ENCODE peak calls at places on chromosome 1, in five cellular contexts. One of them, this sample, is unnamed.

GRCh38 chr1:58768971-58769808 is 14.7 kb downstream of the JUN start:
- DNase-seq in mesenchymal stem cell: peak; percentile 66
- DNase-seq in H9: peak; percentile 74
- DNase-seq in neuronal stem cell: peak; percentile 72
- DNase-seq in IMR-90: peak; percentile 63
- DNase-seq in this sample: peak; percentile 38

GRCh38 chr1:29052100-29052499 is 71.6 kb downstream of the TMEM200B start:
- DNase-seq in mesenchymal stem cell: no peak
- DNase-seq in H9: no peak
- DNase-seq in neuronal stem cell: no peak
- DNase-seq in IMR-90: no peak
- DNase-seq in this sample: no peak

GRCh38 chr1:82567308-82567707 is 766.6 kb downstream of the ADGRL2 start:
- DNase-seq in mesenchymal stem cell: no peak
- DNase-seq in H9: no peak
- DNase-seq in neuronal stem cell: no peak
- DNase-seq in IMR-90: no peak
- DNase-seq in this sample: no peak

GRCh38 chr1:202571719-202572339 is 138.4 kb downstream of the SYT2 start:
- DNase-seq in mesenchymal stem cell: peak; percentile 47
- DNase-seq in H9: no peak
- DNase-seq in neuronal stem cell: no peak
- DNase-seq in IMR-90: peak; percentile 59
- DNase-seq in this sample: peak; percentile 62

GRCh38 chr1:40899230-40899870 is 37.2 kb upstream of the CITED4 start:
- DNase-seq in mesenchymal stem cell: no peak
- DNase-seq in H9: peak; percentile 63
- DNase-seq in neuronal stem cell: no peak
- DNase-seq in IMR-90: no peak
- DNase-seq in this sample: peak; percentile 33

GRCh38 chr1:248622491-248623106 is 12.3 kb downstream of the OR2T11 start:
- DNase-seq in mesenchymal stem cell: no peak
- DNase-seq in H9: no peak
- DNase-seq in neuronal stem cell: no peak
- DNase-seq in IMR-90: peak; percentile 0
- DNase-seq in this sample: peak; percentile 64

GRCh38 chr1:36910281-36910725 is 124.0 kb downstream of the GRIK3 start:
- DNase-seq in mesenchymal stem cell: no peak
- DNase-seq in H9: no peak
- DNase-seq in neuronal stem cell: no peak
- DNase-seq in IMR-90: no peak
- DNase-seq in this sample: no peak

GRCh38 chr1:27569506-27570382 is 34.2 kb downstream of the AHDC1 start:
- DNase-seq in mesenchymal stem cell: no peak
- DNase-seq in H9: peak; percentile 57
- DNase-seq in neuronal stem cell: peak; percentile 72
- DNase-seq in IMR-90: no peak
- DNase-seq in this sample: peak; percentile 8

GRCh38 chr1:1205769-1206375 is 520 bp downstream of the TNFRSF18 start:
- DNase-seq in mesenchymal stem cell: no peak
- DNase-seq in H9: no peak
- DNase-seq in neuronal stem cell: no peak
- DNase-seq in IMR-90: no peak
- DNase-seq in this sample: no peak

GRCh38 chr1:6889875-6890480 is 104.7 kb downstream of the CAMTA1 start:
- DNase-seq in mesenchymal stem cell: peak; percentile 65
- DNase-seq in H9: no peak
- DNase-seq in neuronal stem cell: peak; percentile 20
- DNase-seq in IMR-90: peak; percentile 68
- DNase-seq in this sample: peak; percentile 67

GRCh38 chr1:111833334-111833733 is 77.6 kb downstream of the DDX20 start:
- DNase-seq in mesenchymal stem cell: no peak
- DNase-seq in H9: no peak
- DNase-seq in neuronal stem cell: peak; percentile 15
- DNase-seq in IMR-90: peak; percentile 13
- DNase-seq in this sample: peak; percentile 10

GRCh38 chr1:220914283-220915116 is 35.3 kb downstream of the HLX start:
- DNase-seq in mesenchymal stem cell: no peak
- DNase-seq in H9: no peak
- DNase-seq in neuronal stem cell: no peak
- DNase-seq in IMR-90: no peak
- DNase-seq in this sample: no peak

GRCh38 chr1:38733761-38734160 is 125.8 kb downstream of the RRAGC start:
- DNase-seq in mesenchymal stem cell: no peak
- DNase-seq in H9: no peak
- DNase-seq in neuronal stem cell: no peak
- DNase-seq in IMR-90: no peak
- DNase-seq in this sample: no peak

GRCh38 chr1:110916669-110917306 is 43.8 kb downstream of the CD53 start:
- DNase-seq in mesenchymal stem cell: peak; percentile 5
- DNase-seq in H9: no peak
- DNase-seq in neuronal stem cell: no peak
- DNase-seq in IMR-90: peak; percentile 19
- DNase-seq in this sample: peak; percentile 63

GRCh38 chr1:111334169-111334568 is 43.5 kb downstream of the CHIA start:
- DNase-seq in mesenchymal stem cell: peak; percentile 20
- DNase-seq in H9: peak; percentile 43
- DNase-seq in neuronal stem cell: no peak
- DNase-seq in IMR-90: peak; percentile 49
- DNase-seq in this sample: peak; percentile 58

GRCh38 chr1:24905355-24905978 is 24.6 kb downstream of the RUNX3 start:
- DNase-seq in mesenchymal stem cell: no peak
- DNase-seq in H9: peak; percentile 20
- DNase-seq in neuronal stem cell: no peak
- DNase-seq in IMR-90: no peak
- DNase-seq in this sample: no peak

GRCh38 chr1:153401461-153401860 is 10.6 kb upstream of the S100A8 start:
- DNase-seq in mesenchymal stem cell: no peak
- DNase-seq in H9: no peak
- DNase-seq in neuronal stem cell: no peak
- DNase-seq in IMR-90: no peak
- DNase-seq in this sample: no peak

GRCh38 chr1:198167436-198167934 is 10.7 kb downstream of the NEK7 start:
- DNase-seq in mesenchymal stem cell: peak; percentile 67
- DNase-seq in H9: no peak
- DNase-seq in neuronal stem cell: no peak
- DNase-seq in IMR-90: peak; percentile 51
- DNase-seq in this sample: no peak

GRCh38 chr1:113608371-113608770 is 150.9 kb downstream of the PHTF1 start:
- DNase-seq in mesenchymal stem cell: no peak
- DNase-seq in H9: no peak
- DNase-seq in neuronal stem cell: no peak
- DNase-seq in IMR-90: no peak
- DNase-seq in this sample: no peak

DNA sequence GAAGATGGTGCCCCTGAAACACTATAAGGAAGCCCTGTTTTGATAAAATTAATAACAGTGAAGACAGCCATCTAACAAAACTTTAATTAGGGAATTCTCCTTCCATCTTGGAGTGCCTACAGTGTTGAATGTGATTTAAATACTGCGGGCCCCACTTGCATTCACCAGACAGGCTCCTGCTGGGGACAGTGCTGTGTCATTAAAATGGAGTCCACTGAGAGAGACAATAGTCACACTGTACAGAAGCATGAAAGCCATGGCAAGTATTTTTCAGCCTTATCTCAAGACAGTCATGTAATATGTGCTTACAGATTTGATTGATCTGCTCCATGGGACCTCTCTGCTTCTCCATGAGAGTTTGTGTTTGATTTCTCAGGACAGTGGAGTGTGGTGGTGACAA is 29.7 kb upstream of the ZBTB18 start:
- DNase-seq in mesenchymal stem cell: no peak
- DNase-seq in H9: no peak
- DNase-seq in neuronal stem cell: no peak
- DNase-seq in IMR-90: no peak
- DNase-seq in this sample: peak; percentile 78
- H3K4ac ChIP-seq in mesenchymal stem cell: no peak overlapping the region
- H3K4ac ChIP-seq in H9: no peak overlapping the region
- H3K4ac ChIP-seq in neuronal stem cell: no peak overlapping the region
- H3K4ac ChIP-seq in IMR-90: no peak overlapping the region
- H3K4ac ChIP-seq in this sample: no peak overlapping the region

DNA sequence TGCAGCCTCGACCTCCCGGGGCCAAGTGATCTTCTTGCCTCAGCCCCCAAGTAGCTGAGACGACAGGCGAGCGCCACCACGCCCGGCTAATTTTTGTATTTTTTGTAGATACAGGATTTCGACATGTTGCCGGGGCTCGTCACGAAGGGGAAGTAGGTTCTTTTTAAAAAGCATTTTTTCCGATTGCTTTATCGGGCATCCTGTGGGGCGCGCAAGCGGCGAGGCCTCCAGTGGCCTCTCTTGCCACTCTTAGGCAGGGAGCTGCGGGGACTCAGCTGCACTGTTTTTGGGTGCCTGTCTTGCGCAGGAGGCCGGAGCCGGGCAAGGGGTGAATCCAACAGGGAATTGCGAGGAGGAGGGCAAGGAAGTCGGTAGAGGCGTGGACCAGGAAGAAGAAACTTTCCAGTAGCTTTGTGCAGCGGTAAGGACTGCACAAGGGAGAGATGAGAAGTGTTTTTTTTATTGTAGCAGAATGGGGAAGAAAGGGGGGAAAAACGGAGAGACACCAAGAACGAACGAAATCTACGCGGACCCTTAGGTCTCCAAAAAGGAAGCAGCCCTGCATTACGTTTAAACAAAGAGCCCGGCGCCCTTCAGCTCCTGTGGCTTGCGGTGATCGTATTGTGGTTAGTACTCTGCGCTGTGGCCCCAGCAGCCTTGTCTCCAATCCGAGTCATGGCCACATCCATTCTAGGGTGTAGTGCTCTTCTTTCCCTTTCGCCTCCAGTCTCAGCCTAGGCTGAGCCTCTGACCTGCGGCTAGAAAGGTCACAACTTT is 164.8 kb downstream of the PPIAL4G start:
- DNase-seq in mesenchymal stem cell: no peak
- DNase-seq in H9: no peak
- DNase-seq in neuronal stem cell: no peak
- DNase-seq in IMR-90: no peak
- DNase-seq in this sample: no peak
- H3K4ac ChIP-seq in mesenchymal stem cell: no peak overlapping the region
- H3K4ac ChIP-seq in H9: no peak overlapping the region
- H3K4ac ChIP-seq in neuronal stem cell: no peak overlapping the region
- H3K4ac ChIP-seq in IMR-90: no peak overlapping the region
- H3K4ac ChIP-seq in this sample: no peak overlapping the region

DNA sequence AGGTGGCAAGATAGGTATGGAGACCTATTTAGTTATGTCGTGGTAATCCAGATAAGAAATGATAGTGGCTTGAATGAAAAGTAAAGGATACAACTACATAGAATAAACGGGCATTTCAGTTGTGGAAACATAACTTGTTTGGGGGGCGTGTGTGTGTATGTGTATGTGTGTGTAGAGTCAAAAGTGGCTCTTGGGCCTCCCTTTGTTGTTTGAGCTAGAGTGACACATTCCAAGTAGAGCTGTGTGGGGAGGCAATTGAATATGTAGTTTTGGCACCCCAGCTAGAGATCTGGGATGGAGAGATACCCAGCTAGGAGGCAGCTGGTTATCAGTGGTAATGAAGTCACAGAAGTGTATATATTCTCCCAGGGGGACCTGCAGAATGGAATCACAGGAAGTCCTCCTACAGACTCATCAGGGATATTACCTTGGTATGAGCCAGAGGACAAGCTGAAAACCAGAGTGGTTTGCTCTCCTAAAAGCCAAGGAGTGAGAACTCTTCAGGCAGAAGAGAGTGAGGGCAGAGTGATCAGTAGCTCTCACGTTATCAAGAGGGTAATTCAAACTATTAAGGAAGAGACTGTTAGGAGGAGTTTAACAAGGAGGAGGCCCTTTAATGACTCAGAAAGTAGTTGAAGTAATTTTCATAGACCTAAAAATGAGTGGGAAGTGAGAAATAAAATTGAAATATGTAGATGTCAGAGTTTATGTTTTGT is 5.1 kb downstream of the CR1L start:
- DNase-seq in mesenchymal stem cell: no peak
- DNase-seq in H9: no peak
- DNase-seq in neuronal stem cell: no peak
- DNase-seq in IMR-90: no peak
- DNase-seq in this sample: no peak
- H3K4ac ChIP-seq in mesenchymal stem cell: no peak overlapping the region
- H3K4ac ChIP-seq in H9: no peak overlapping the region
- H3K4ac ChIP-seq in neuronal stem cell: no peak overlapping the region
- H3K4ac ChIP-seq in IMR-90: no peak overlapping the region
- H3K4ac ChIP-seq in this sample: no peak overlapping the region

DNA sequence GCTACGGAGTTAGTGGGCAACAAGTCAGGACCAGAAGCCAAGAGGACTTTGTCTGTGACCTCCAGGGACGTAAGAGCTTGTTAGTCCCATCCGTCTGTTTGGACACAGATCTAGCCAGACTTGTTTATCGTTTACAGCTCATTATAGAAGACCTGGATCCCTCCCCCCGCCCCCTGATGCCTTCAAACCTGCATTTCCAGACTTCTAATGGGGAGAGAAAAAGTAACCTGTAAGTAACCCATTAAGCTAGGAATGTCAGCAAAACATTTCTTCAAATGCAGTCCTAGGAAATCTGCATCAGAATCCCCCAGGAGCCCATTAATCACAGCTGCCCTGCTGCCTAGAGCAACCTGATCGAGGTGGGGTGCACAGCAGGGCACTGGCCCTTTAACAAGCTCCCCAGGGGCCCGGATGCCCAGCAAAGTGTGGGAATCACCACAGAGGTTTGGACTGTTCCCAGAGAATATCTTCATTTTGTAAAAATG is 1.4 kb upstream of the MAD2L2 start:
- DNase-seq in mesenchymal stem cell: no peak
- DNase-seq in H9: peak; percentile 83
- DNase-seq in neuronal stem cell: no peak
- DNase-seq in IMR-90: no peak
- DNase-seq in this sample: no peak
- H3K4ac ChIP-seq in mesenchymal stem cell: no peak overlapping the region
- H3K4ac ChIP-seq in H9: no peak overlapping the region
- H3K4ac ChIP-seq in neuronal stem cell: no peak overlapping the region
- H3K4ac ChIP-seq in IMR-90: no peak overlapping the region
- H3K4ac ChIP-seq in this sample: no peak overlapping the region